ENCODE peak calls at places on chromosome 14, in four cellular contexts. One of them, this sample, is unnamed.

GRCh38 chr14:104314251-104314941 is 176.0 kb downstream of the KIF26A start:
- DNase-seq in stomach: peak; percentile 19
- DNase-seq in neural progenitor cell: no peak
- DNase-seq in aorta: peak; percentile 36
- DNase-seq in this sample: no peak

GRCh38 chr14:73789996-73790581 is 61.5 kb upstream of the PTGR2 start:
- DNase-seq in stomach: no peak
- DNase-seq in neural progenitor cell: no peak
- DNase-seq in aorta: peak; percentile 85
- DNase-seq in this sample: peak; percentile 68

GRCh38 chr14:88189040-88189839 is 133.8 kb downstream of the KCNK10 start:
- DNase-seq in stomach: peak; percentile 88
- DNase-seq in neural progenitor cell: peak; percentile 87
- DNase-seq in aorta: peak; percentile 58
- DNase-seq in this sample: peak; percentile 60

GRCh38 chr14:100894416-100894815 is 9.1 kb downstream of the RTL1 start:
- DNase-seq in stomach: no peak
- DNase-seq in neural progenitor cell: no peak
- DNase-seq in aorta: no peak
- DNase-seq in this sample: no peak

GRCh38 chr14:35079742-35080141 is 33.7 kb downstream of the FAM177A1 start:
- DNase-seq in stomach: no peak
- DNase-seq in neural progenitor cell: no peak
- DNase-seq in aorta: no peak
- DNase-seq in this sample: no peak

GRCh38 chr14:56333361-56334279 is 215.4 kb downstream of the PELI2 start:
- DNase-seq in stomach: no peak
- DNase-seq in neural progenitor cell: no peak
- DNase-seq in aorta: no peak
- DNase-seq in this sample: no peak

GRCh38 chr14:39434401-39434800 is 2.2 kb upstream of the FBXO33 start:
- DNase-seq in stomach: no peak
- DNase-seq in neural progenitor cell: no peak
- DNase-seq in aorta: no peak
- DNase-seq in this sample: no peak

GRCh38 chr14:63897706-63898105 is 44.9 kb downstream of the SYNE2 start:
- DNase-seq in stomach: no peak
- DNase-seq in neural progenitor cell: no peak
- DNase-seq in aorta: no peak
- DNase-seq in this sample: no peak

GRCh38 chr14:65847065-65847847 is 434.7 kb downstream of the FUT8 start:
- DNase-seq in stomach: no peak
- DNase-seq in neural progenitor cell: no peak
- DNase-seq in aorta: no peak
- DNase-seq in this sample: no peak

GRCh38 chr14:33254342-33254741 is 315.7 kb downstream of the NPAS3 start:
- DNase-seq in stomach: no peak
- DNase-seq in neural progenitor cell: no peak
- DNase-seq in aorta: no peak
- DNase-seq in this sample: no peak

GRCh38 chr14:21860172-21860571 is 186.6 kb upstream of the OR4E1 start:
- DNase-seq in stomach: no peak
- DNase-seq in neural progenitor cell: peak; percentile 56
- DNase-seq in aorta: no peak
- DNase-seq in this sample: no peak

GRCh38 chr14:95225251-95225887 is 68.0 kb upstream of the DICER1 start:
- DNase-seq in stomach: no peak
- DNase-seq in neural progenitor cell: no peak
- DNase-seq in aorta: no peak
- DNase-seq in this sample: no peak

GRCh38 chr14:88851587-88851986 is 27.1 kb downstream of the TTC8 start:
- DNase-seq in stomach: no peak
- DNase-seq in neural progenitor cell: no peak
- DNase-seq in aorta: no peak
- DNase-seq in this sample: no peak

GRCh38 chr14:105093426-105094192 is 28.4 kb upstream of the GPR132 start:
- DNase-seq in stomach: peak; percentile 83
- DNase-seq in neural progenitor cell: peak; percentile 94
- DNase-seq in aorta: peak; percentile 85
- DNase-seq in this sample: peak; percentile 36

GRCh38 chr14:21978184-21978998 is 304.8 kb upstream of the OR4E1 start:
- DNase-seq in stomach: peak; percentile 39
- DNase-seq in neural progenitor cell: peak; percentile 75
- DNase-seq in aorta: no peak
- DNase-seq in this sample: no peak

DNA sequence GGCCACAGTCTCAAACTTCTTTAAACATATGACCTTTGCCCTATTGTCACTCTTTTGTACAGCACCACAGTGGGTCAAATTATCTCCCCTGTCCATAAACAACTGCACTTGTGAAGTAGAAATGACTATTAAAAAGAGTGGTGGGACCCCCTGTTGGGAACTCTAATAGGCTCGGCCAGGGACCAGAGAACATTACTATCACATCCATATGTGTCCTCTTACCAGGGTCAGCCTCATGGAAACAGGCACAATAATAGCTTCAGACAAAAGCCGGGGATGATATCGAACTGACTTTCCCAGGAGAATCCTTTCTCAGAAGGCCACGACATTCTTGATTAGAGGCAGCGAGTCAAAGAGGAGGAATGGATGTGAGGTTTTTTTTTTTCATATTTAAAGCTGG is 96.6 kb downstream of the NKX2-1 start:
- DNase-seq in stomach: no peak
- DNase-seq in neural progenitor cell: peak; percentile 56
- DNase-seq in aorta: no peak
- DNase-seq in this sample: no peak
- H3K27ac ChIP-seq in stomach: no peak overlapping the region
- H3K27ac ChIP-seq in neural progenitor cell: no peak overlapping the region
- H3K27ac ChIP-seq in aorta: no peak overlapping the region
- H3K27ac ChIP-seq in this sample: no peak overlapping the region

DNA sequence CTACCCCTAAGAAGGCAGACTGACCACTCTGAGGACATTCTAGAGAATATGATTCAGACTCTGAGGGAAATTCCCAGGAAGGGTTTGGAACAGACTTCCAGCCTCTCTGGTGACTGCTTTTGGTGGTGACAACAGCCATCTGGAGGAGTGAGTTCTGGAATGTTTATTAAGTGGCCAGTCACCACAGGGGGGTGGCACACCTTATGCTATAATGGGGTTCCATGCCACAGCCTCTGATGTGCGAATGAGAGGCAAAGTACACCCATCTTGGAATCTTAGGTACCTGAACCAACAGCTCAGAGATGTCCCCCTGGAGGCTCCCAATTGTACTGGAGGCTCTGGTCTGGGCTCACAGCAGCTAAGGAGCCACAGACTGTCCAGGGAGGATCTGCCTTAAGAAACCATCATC is 9.5 kb upstream of the TINF2 start:
- DNase-seq in stomach: no peak
- DNase-seq in neural progenitor cell: no peak
- DNase-seq in aorta: no peak
- DNase-seq in this sample: no peak
- H3K27ac ChIP-seq in stomach: no peak overlapping the region
- H3K27ac ChIP-seq in neural progenitor cell: no peak overlapping the region
- H3K27ac ChIP-seq in aorta: no peak overlapping the region
- H3K27ac ChIP-seq in this sample: peak overlapping the region; percentile 20

DNA sequence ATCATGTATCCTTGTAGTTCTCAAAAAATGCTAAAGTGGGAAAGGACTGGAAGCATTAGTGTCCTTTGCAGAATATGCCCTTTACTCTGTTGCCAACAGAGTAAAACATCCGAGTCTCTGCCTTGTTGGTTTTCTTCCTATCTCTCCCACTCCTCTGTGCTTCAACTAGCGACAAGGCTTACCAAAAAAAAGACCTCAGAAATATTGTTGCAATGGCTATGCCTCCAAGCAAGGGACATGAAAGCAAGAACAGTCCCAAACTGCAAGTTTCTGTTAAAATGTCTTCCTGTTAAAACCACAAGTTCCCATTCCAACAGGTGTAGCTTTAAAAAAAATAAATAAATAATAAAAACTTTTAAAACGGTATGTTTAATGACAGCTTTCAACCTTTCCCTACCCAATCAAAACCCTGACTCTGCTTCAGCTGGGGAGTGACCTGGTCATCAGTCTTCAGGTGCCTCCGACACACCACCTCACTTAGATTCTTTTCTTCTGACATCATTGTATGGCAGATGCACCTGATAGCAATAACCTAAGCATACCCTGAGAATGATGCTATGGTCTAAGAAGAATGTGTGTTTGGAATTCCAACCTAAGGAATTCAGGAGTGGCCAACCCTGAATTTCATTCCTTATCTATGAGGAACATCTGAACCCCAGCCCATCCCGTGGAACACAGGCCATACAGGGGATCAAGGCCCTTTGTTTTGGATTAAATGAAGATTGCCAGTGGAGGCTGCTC is 81.0 kb downstream of the RPS29 start:
- DNase-seq in stomach: no peak
- DNase-seq in neural progenitor cell: no peak
- DNase-seq in aorta: no peak
- DNase-seq in this sample: peak; percentile 55
- H3K27ac ChIP-seq in stomach: no peak overlapping the region
- H3K27ac ChIP-seq in neural progenitor cell: no peak overlapping the region
- H3K27ac ChIP-seq in aorta: no peak overlapping the region
- H3K27ac ChIP-seq in this sample: peak overlapping the region; percentile 57

GRCh38 chr14:24677956-24678355 is 44.0 kb upstream of the GZMB start:
- DNase-seq in stomach: no peak
- DNase-seq in neural progenitor cell: no peak
- DNase-seq in aorta: no peak
- DNase-seq in this sample: peak; percentile 39

GRCh38 chr14:24670594-24670993 is 36.6 kb upstream of the GZMB start:
- DNase-seq in stomach: no peak
- DNase-seq in neural progenitor cell: no peak
- DNase-seq in aorta: no peak
- DNase-seq in this sample: no peak

GRCh38 chr14:24673059-24673458 is 39.1 kb upstream of the GZMB start:
- DNase-seq in stomach: no peak
- DNase-seq in neural progenitor cell: no peak
- DNase-seq in aorta: no peak
- DNase-seq in this sample: no peak

GRCh38 chr14:24674204-24674970 is 40.4 kb upstream of the GZMB start:
- DNase-seq in stomach: no peak
- DNase-seq in neural progenitor cell: no peak
- DNase-seq in aorta: no peak
- DNase-seq in this sample: no peak

DNA sequence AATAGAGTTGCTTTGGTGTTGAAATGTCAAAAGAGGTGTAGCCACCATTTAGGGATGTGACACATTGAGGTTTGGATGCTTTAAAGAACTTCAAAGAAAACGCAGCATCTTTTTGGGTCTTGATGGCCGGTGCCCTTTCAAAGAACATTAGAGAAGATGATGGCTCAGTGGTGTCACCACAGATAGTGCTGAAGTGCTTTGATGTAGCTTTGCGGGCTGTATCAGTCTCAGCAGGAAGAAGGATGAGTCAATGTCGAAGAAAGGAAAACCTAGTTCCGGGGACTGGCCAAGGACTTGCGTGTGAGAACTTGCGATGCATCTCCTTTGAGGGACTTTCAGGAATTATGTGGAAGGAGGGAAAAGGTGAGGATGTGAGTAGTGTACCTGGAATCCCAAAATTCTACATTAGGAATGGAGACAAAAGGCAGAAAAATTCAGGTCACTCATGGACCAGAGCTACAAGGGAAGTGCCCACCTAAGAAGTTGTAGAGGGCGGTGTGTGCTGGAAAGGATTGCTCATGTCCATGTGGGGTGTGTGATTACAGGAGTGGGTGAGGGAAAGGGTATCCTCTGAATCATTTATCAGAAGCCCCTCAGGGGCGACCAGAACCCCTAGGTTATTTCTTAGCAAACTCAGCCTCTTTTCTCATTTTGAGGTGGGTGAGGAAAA is 39.7 kb upstream of the GZMB start:
- DNase-seq in stomach: no peak
- DNase-seq in neural progenitor cell: no peak
- DNase-seq in aorta: no peak
- DNase-seq in this sample: no peak
- H3K27ac ChIP-seq in stomach: peak overlapping the region; percentile 58
- H3K27ac ChIP-seq in neural progenitor cell: no peak overlapping the region
- H3K27ac ChIP-seq in aorta: no peak overlapping the region
- H3K27ac ChIP-seq in this sample: peak overlapping the region; percentile 59

GRCh38 chr14:24920265-24921080 is 129.5 kb downstream of the STXBP6 start:
- DNase-seq in stomach: no peak
- DNase-seq in neural progenitor cell: no peak
- DNase-seq in aorta: no peak
- DNase-seq in this sample: no peak
- H3K27ac ChIP-seq in stomach: no peak overlapping the region
- H3K27ac ChIP-seq in neural progenitor cell: no peak overlapping the region
- H3K27ac ChIP-seq in aorta: no peak overlapping the region
- H3K27ac ChIP-seq in this sample: no peak overlapping the region

DNA sequence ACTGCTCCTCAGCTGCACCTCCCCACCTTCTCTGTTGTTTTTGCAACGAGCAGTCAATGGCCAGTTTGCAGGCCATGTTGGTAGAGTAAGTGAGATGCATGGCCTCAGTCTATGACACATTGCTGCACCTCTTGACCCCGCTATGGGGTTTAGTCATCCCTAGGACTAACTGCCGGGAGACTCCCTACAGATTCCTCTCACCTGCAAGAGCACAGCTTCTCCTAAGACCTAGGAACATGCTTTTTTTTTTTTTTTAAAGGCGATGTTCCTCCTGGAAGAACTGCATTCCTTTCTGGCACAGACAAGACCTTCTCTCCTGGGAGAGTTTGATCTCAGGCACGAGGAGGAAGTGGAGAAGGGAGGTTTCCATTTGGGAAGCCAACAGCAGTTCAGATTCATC is 104.3 kb downstream of the LGMN start:
- DNase-seq in stomach: no peak
- DNase-seq in neural progenitor cell: no peak
- DNase-seq in aorta: no peak
- DNase-seq in this sample: no peak
- H3K27ac ChIP-seq in stomach: no peak overlapping the region
- H3K27ac ChIP-seq in neural progenitor cell: no peak overlapping the region
- H3K27ac ChIP-seq in aorta: peak overlapping the region; percentile 49
- H3K27ac ChIP-seq in this sample: peak overlapping the region; percentile 51

DNA sequence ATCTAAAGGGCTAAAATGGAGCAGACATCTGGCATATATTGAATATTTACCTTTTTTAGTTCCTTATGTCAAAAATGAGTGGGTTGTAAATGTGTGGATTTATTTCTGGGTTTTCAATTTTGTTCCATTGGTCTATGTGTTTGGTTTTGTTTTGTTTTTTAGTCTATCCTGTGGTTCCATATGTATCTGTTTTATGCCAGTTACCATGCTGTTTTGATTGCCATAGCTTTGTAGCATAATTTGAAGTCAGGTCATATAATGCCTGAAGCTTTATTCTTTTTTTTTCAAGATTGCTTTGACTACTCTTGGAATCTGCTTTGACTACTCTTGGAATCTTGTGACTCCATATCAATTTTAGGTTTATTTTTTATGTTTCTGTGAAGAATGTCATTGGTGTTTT is 133.2 kb downstream of the MIPOL1 start:
- DNase-seq in stomach: no peak
- DNase-seq in neural progenitor cell: no peak
- DNase-seq in aorta: no peak
- DNase-seq in this sample: no peak
- H3K27ac ChIP-seq in stomach: no peak overlapping the region
- H3K27ac ChIP-seq in neural progenitor cell: no peak overlapping the region
- H3K27ac ChIP-seq in aorta: no peak overlapping the region
- H3K27ac ChIP-seq in this sample: no peak overlapping the region

GRCh38 chr14:61202124-61202523 is 79.0 kb downstream of the TMEM30B start:
- DNase-seq in stomach: no peak
- DNase-seq in neural progenitor cell: no peak
- DNase-seq in aorta: no peak
- DNase-seq in this sample: no peak
- H3K27ac ChIP-seq in stomach: no peak overlapping the region
- H3K27ac ChIP-seq in neural progenitor cell: no peak overlapping the region
- H3K27ac ChIP-seq in aorta: no peak overlapping the region
- H3K27ac ChIP-seq in this sample: no peak overlapping the region